ENCODE peak calls at places on chromosomes 12 and 14, in eight cellular contexts. J is D721Med; Q is choroid plexus epithelial cell; G is esophagus squamous epithelium; X is astrocyte; L is naive B cell; M is stimulated activated naive CD8-positive, alpha-beta T cell treated with anti-CD3 and anti-CD28 coated beads, Interleukin-15, Interleukin-2, amounts not matched to agents 100 U/mL and 50 U/mL, for 24 hours; Z is endothelial cell. T is an unnamed sample.

GRCh38 chr12:89752331-89752730 is 43.7 kb upstream of the ATP2B1 start:
- DNase-seq in Q (no peak), J (no peak), Z (no peak), L (peak), G (no peak), X (no peak), M (no peak), T (no peak)

GRCh38 chr14:34179723-34180122 is 228.8 kb upstream of the EGLN3 start:
- DNase-seq in Q (no peak), X (no peak), Z (no peak), G (no peak), L (no peak), M (no peak), J (no peak), T (no peak)

GRCh38 chr12:6575648-6576047 is 7.6 kb upstream of the NOP2 start:
- DNase-seq in Q (no peak), L (no peak), Z (no peak), J (no peak), X (no peak), G (no peak), M (no peak), T (no peak)

GRCh38 chr12:94134226-94134795 is 14.1 kb upstream of the PLXNC1 start:
- DNase-seq in Z (peak), Q (peak), J (no peak), M (no peak), G (no peak), L (peak), X (peak), T (no peak)

GRCh38 chr14:21536395-21537087 is 10.4 kb upstream of the SALL2 start:
- DNase-seq in G (no peak), X (no peak), M (no peak), Z (peak), Q (no peak), L (no peak), J (no peak), T (no peak)

GRCh38 chr12:103495158-103495782 is 498 bp downstream of the C12orf42 start:
- DNase-seq in X (no peak), M (peak), J (peak), Q (no peak), G (peak), L (peak), Z (peak), T (peak)

GRCh38 chr12:76303989-76304460 is 44.2 kb downstream of the BBS10 start:
- DNase-seq in J (no peak), Z (no peak), Q (no peak), G (no peak), X (peak), M (no peak), L (no peak), T (no peak)

GRCh38 chr12:10285919-10286318 is 21.8 kb upstream of the KLRD1 start:
- DNase-seq in M (peak), L (no peak), J (no peak), Q (no peak), Z (no peak), G (no peak), X (no peak), T (no peak)

GRCh38 chr14:61889914-61890351 is 127.7 kb downstream of the SNAPC1 start:
- DNase-seq in J (no peak), G (no peak), X (no peak), M (peak), Q (no peak), L (peak), Z (no peak), T (no peak)

GRCh38 chr12:26250801-26251200 is 55.4 kb downstream of the SSPN start:
- DNase-seq in L (no peak), J (no peak), G (no peak), Q (peak), Z (no peak), M (no peak), X (peak), T (no peak)

GRCh38 chr12:118271770-118272417 is 100.8 kb downstream of the TAOK3 start:
- DNase-seq in Z (no peak), G (no peak), X (no peak), Q (peak), J (no peak), M (no peak), L (no peak), T (no peak)

GRCh38 chr12:981176-981828 is 9.7 kb upstream of the ERC1 start:
- DNase-seq in Z (no peak), L (no peak), Q (peak), M (no peak), J (no peak), G (no peak), X (peak), T (no peak)

GRCh38 chr12:106171117-106171750 is 32.5 kb upstream of the NUAK1 start:
- DNase-seq in L (no peak), M (no peak), Q (no peak), G (no peak), J (no peak), X (no peak), Z (no peak), T (no peak)

GRCh38 chr12:123614531-123614930 is 12.6 kb downstream of the DDX55 start:
- DNase-seq in L (no peak), G (no peak), M (no peak), Q (no peak), X (no peak), J (no peak), Z (no peak), T (no peak)

GRCh38 chr12:124454735-124455134 is 112.7 kb downstream of the NCOR2 start:
- DNase-seq in L (no peak), Q (peak), J (no peak), G (no peak), X (peak), Z (no peak), M (no peak), T (no peak)

GRCh38 chr14:101666264-101666663 is 95.2 kb upstream of the PPP2R5C start:
- DNase-seq in L (no peak), X (no peak), J (no peak), Q (no peak), M (no peak), Z (no peak), G (no peak), T (no peak)

GRCh38 chr12:122867701-122868461 is 28.0 kb downstream of the VPS37B start:
- DNase-seq in Z (peak), Q (no peak), X (no peak), M (no peak), J (no peak), G (no peak), L (no peak), T (no peak)

GRCh38 chr12:125169451-125169850 is 104.2 kb downstream of the AACS start:
- DNase-seq in M (no peak), Z (no peak), G (no peak), X (no peak), J (no peak), L (no peak), Q (no peak), T (no peak)

GRCh38 chr12:115597157-115597712 is 680.3 kb downstream of the MED13L start:
- DNase-seq in G (no peak), Q (peak), M (no peak), J (no peak), Z (no peak), X (peak), L (no peak), T (no peak)

GRCh38 chr14:30143617-30144016 is 216.0 kb upstream of the PRKD1 start:
- DNase-seq in Q (peak), G (no peak), J (no peak), X (peak), M (no peak), L (no peak), Z (no peak), T (no peak)

GRCh38 chr14:69726761-69727511 is 40.0 kb upstream of the SRSF5 start:
- DNase-seq in M (peak), X (peak), J (peak), Z (peak), G (peak), L (peak), Q (peak), T (no peak)

GRCh38 chr12:80490329-80490728 is 46.3 kb downstream of the PTPRQ start:
- DNase-seq in J (no peak), M (no peak), X (peak), L (no peak), Q (peak), G (no peak), Z (no peak), T (no peak)

GRCh38 chr12:113935459-113935858 is 30.7 kb downstream of the RBM19 start:
- DNase-seq in M (no peak), Q (no peak), X (no peak), L (no peak), J (no peak), G (no peak), Z (no peak), T (no peak)

GRCh38 chr14:64636208-64636979 is 67.8 kb upstream of the PLEKHG3 start:
- DNase-seq in M (peak), Z (peak), G (no peak), J (peak), Q (peak), L (peak), X (no peak), T (peak)

GRCh38 chr14:91996951-91997371 is 42.9 kb downstream of the TRIP11 start:
- DNase-seq in X (peak), M (no peak), Q (peak), J (no peak), L (peak), G (no peak), Z (peak), T (peak)

GRCh38 chr14:75258079-75258802 is 20.4 kb upstream of the FOS start:
- DNase-seq in Q (peak), M (no peak), L (no peak), J (no peak), X (no peak), G (no peak), Z (no peak), T (no peak)

GRCh38 chr14:99586761-99587462 is 17.1 kb downstream of the CCDC85C start:
- DNase-seq in Q (no peak), M (no peak), Z (no peak), X (no peak), L (no peak), J (no peak), G (no peak), T (no peak)

GRCh38 chr14:47678157-47678556 is 2.8 kb upstream of the MDGA2 start:
- DNase-seq in X (no peak), Z (no peak), J (no peak), Q (no peak), M (no peak), G (no peak), L (no peak), T (no peak)

GRCh38 chr14:53032161-53032803 is 81.4 kb upstream of the FERMT2 start:
- DNase-seq in M (no peak), J (no peak), Z (no peak), Q (peak), G (no peak), L (no peak), X (peak), T (no peak)

GRCh38 chr14:91272341-91273272 is 28.1 kb upstream of the GPR68 start:
- DNase-seq in X (no peak), J (no peak), Q (no peak), L (no peak), Z (no peak), M (no peak), G (no peak), T (no peak)